ENCODE peak calls at places on chromosomes 2 and 18, in six cellular contexts. M is transverse colon, C is foreskin fibroblast, F is fibroblast of lung, K is AG09309, J is tibial nerve. R is an unnamed sample.

GRCh38 chr18:50075772-50076171 is 119.2 kb downstream of the MYO5B start:
- DNase-seq in M (no peak), J (no peak), F (peak), C (no peak), K (no peak), R (peak)

GRCh38 chr2:10514743-10515142 is 66.6 kb upstream of the ODC1 start:
- DNase-seq in M (no peak), K (peak), J (no peak), C (peak), F (peak), R (peak)

GRCh38 chr2:6941299-6942046 is 24.3 kb downstream of the RNF144A start:
- DNase-seq in M (no peak), F (no peak), J (no peak), K (no peak), C (no peak), R (no peak)

GRCh38 chr2:85545780-85546240 is 6.8 kb downstream of the MAT2A start:
- DNase-seq in K (no peak), C (peak), F (no peak), M (no peak), J (no peak), R (no peak)

GRCh38 chr2:3604207-3604877 is 9.4 kb downstream of the COLEC11 start:
- DNase-seq in F (no peak), M (no peak), J (no peak), C (no peak), K (no peak), R (no peak)

GRCh38 chr2:4937550-4937949 is 754.6 kb upstream of the SOX11 start:
- DNase-seq in M (no peak), C (no peak), K (no peak), F (peak), J (no peak), R (peak)

GRCh38 chr2:38439226-38439612 is 62.1 kb upstream of the ATL2 start:
- DNase-seq in J (no peak), K (no peak), F (no peak), C (peak), M (no peak), R (no peak)

GRCh38 chr2:193847140-193847539 is 1652.4 kb upstream of the TMEFF2 start:
- DNase-seq in J (no peak), F (peak), C (peak), K (peak), M (no peak), R (peak)

GRCh38 chr2:8882094-8882493 is 44.7 kb upstream of the KIDINS220 start:
- DNase-seq in J (no peak), F (no peak), M (peak), C (peak), K (no peak), R (peak)

GRCh38 chr2:96527990-96528679 is 8.4 kb upstream of the ARID5A start:
- DNase-seq in K (no peak), M (peak), J (no peak), F (peak), C (peak), R (peak)

GRCh38 chr2:43459455-43459854 is 136.4 kb downstream of the THADA start:
- DNase-seq in F (peak), C (peak), J (no peak), M (no peak), K (no peak), R (peak)

GRCh38 chr18:12990128-12990485 is 1.1 kb upstream of the CEP192 start:
- DNase-seq in M (no peak), C (no peak), F (no peak), K (no peak), J (no peak), R (peak)

GRCh38 chr2:42268528-42269151 is 92.4 kb downstream of the COX7A2L start:
- DNase-seq in J (no peak), M (no peak), F (peak), K (no peak), C (no peak), R (no peak)

GRCh38 chr2:169343202-169343601 is 19.1 kb downstream of the LRP2 start:
- DNase-seq in K (no peak), J (no peak), F (no peak), M (no peak), C (no peak), R (no peak)

GRCh38 chr2:143063612-143064200 is 65.5 kb upstream of the ARHGAP15 start:
- DNase-seq in F (no peak), J (no peak), M (no peak), K (no peak), C (no peak), R (no peak)

GRCh38 chr2:3483227-3483985 is 35.9 kb downstream of the ADI1 start:
- DNase-seq in C (peak), J (peak), M (peak), F (peak), K (no peak), R (peak)

GRCh38 chr2:43219383-43220228 is 6.8 kb downstream of the ZFP36L2 start:
- DNase-seq in M (peak), J (peak), K (no peak), F (peak), C (peak), R (peak)

GRCh38 chr18:3595282-3596273 is 145.6 kb downstream of the TGIF1 start:
- DNase-seq in M (peak), F (peak), C (peak), K (peak), J (no peak), R (peak)

GRCh38 chr2:24881623-24882022 is 38.4 kb downstream of the ADCY3 start:
- DNase-seq in C (no peak), J (no peak), K (no peak), F (no peak), M (no peak), R (no peak)

GRCh38 chr18:30903566-30903965 is 139.0 kb downstream of the DSC3 start:
- DNase-seq in J (no peak), K (no peak), C (no peak), M (no peak), F (peak), R (peak)

GRCh38 chr2:43400508-43400907 is 174.1 kb upstream of the ZFP36L2 start:
- DNase-seq in M (no peak), F (no peak), J (no peak), C (peak), K (no peak), R (no peak)

GRCh38 chr18:10530852-10531251 is 5.0 kb downstream of the NAPG start:
- DNase-seq in M (no peak), K (no peak), C (no peak), F (peak), J (no peak), R (peak)

GRCh38 chr2:176744156-176744555 is 468.4 kb upstream of the HNRNPA3 start:
- DNase-seq in M (no peak), F (no peak), C (no peak), K (no peak), J (no peak), R (no peak)

GRCh38 chr2:216911886-216912285 is 52.0 kb upstream of the TNP1 start:
- DNase-seq in C (peak), J (no peak), K (peak), F (peak), M (no peak), R (no peak)

GRCh38 chr2:128232965-128233789 is 85.5 kb downstream of the HS6ST1 start:
- DNase-seq in C (peak), K (peak), J (peak), M (peak), F (peak), R (peak)

GRCh38 chr2:128236491-128237035 is 82.1 kb downstream of the HS6ST1 start:
- DNase-seq in M (no peak), J (no peak), F (peak), C (peak), K (peak), R (peak)

GRCh38 chr2:128234613-128235012 is 84.1 kb downstream of the HS6ST1 start:
- DNase-seq in F (no peak), C (peak), J (no peak), M (no peak), K (no peak), R (no peak)

GRCh38 chr2:128235581-128235980 is 83.1 kb downstream of the HS6ST1 start:
- DNase-seq in F (no peak), C (no peak), J (no peak), K (no peak), M (no peak), R (no peak)

GRCh38 chr2:128233790-128234395 is 84.8 kb downstream of the HS6ST1 start:
- DNase-seq in C (no peak), K (no peak), M (no peak), F (no peak), J (no peak), R (no peak)
- H3K4me3 ChIP-seq in C (peak), K (no peak), M (no peak), F (no peak), J (no peak), R (peak)

DNA sequence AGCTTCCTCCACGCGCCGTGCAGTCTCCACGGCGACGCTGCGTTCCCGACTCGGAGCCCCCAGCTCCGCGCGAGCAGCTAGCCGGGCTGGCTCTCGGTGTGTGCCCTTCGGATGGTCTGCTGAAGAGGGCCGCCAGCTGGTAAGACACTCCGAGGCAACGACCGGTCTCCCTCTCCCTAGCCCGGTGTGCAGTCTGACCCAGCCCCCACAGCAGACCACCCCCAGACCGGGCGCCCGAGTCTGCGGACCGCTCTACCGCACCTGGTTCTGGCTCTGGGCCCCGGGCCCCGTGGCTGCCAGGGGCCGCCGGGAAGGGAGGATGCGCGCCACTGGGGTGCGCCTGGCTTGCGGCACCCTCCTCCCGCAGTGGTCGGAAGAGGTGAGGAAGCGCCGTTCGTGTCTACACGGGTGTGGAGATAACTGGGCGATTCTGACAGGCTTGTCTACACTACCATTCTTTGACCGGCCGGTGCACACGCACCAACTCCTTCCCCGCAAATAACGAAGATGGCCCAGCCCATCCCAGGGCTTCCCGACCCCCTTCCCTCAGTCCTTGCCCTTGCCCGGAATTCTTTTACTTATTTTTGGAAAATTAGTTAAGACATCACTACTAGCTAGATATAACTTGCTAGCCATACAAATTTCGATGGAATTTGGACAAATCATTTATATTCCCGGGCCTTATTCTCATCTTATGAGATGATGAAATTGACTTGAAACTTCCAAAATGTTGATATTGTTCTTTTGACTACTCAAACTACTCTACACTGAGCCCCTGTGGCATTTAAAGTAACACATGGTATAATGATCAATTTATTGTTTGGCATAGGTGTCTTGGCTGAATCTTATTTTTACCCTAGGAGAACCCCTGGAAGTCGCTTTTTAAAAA is 1.1 kb downstream of the ERICH2 start:
- DNase-seq in M (peak), K (no peak), J (no peak), C (peak), F (peak), R (peak)
- TF ChIP-seq CTCF in M (no peak), K (no peak), J (no peak), C (no peak), F (no peak), R (no peak)

DNA sequence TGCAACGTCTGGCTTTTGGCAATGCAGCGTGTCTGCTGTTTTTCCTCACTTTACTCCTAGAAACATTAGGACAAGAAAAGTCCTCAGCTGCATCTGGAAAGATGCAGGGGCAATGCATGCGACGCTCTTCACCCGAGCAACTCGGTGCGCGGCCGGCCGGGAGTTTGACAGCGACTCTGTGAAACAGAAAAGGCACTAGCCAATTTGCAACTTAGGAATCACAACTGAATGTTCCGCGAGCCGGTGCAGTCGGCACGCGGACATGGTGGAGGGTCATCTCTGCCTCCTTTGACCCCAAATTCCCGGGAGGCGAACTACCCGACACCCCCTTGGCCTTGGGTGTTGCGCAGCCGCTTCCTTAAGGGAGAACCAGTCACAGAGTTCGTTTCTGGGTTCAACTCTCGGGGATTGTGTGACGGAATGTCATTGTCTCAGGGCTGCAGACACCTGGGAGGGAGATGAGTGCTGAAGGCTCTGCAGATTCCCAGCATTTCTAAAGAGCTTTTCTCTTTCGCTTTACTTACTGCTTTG is 9.8 kb downstream of the NR4A2 start:
- DNase-seq in J (no peak), F (no peak), C (peak), M (no peak), K (no peak), R (no peak)
- H3K4me3 ChIP-seq in J (peak), F (no peak), C (no peak), M (no peak), K (no peak), R (no peak)

GRCh38 chr2:232876071-232876977 is 6.3 kb downstream of the SNORC start:
- DNase-seq in C (peak), F (peak), J (peak), M (peak), K (no peak), R (no peak)
- TF ChIP-seq CTCF in C (no peak), F (peak), J (no peak), M (no peak), K (no peak), R (peak)

DNA sequence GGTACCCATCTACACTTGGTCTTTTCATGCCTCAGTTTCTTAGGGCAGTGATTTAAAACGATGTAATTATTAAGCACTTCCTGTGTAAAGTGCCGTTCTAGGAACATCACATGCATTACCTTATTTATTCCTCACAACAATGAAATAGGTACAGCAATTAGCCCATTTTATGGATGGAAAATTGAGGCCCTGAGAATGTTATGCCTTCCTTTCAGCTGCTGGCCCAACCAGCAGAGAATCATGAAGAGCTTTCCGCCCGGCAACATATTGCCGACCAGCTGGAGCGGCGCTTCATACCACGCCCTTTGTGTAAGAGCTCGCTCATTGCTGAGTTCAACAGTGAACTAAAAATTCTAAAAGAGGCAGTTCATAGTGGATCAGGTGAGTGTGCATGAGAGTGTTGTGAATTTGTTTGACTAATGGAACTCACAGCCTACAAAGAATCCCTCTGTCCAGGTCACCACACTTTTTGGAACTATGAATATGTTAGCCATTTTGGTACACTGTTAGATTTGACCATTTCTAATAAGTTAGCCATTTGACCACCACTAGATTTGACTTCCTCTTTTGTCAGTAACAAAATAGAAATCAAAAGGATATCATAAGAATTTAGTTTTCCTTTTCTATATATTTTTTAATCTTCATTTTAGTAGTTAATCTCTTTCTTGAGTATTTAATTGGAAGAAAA is 25.6 kb upstream of the RPE start:
- DNase-seq in K (no peak), M (no peak), J (no peak), C (no peak), F (no peak), R (no peak)
- H3K4me3 ChIP-seq in K (no peak), M (no peak), J (no peak), C (no peak), F (no peak), R (no peak)

DNA sequence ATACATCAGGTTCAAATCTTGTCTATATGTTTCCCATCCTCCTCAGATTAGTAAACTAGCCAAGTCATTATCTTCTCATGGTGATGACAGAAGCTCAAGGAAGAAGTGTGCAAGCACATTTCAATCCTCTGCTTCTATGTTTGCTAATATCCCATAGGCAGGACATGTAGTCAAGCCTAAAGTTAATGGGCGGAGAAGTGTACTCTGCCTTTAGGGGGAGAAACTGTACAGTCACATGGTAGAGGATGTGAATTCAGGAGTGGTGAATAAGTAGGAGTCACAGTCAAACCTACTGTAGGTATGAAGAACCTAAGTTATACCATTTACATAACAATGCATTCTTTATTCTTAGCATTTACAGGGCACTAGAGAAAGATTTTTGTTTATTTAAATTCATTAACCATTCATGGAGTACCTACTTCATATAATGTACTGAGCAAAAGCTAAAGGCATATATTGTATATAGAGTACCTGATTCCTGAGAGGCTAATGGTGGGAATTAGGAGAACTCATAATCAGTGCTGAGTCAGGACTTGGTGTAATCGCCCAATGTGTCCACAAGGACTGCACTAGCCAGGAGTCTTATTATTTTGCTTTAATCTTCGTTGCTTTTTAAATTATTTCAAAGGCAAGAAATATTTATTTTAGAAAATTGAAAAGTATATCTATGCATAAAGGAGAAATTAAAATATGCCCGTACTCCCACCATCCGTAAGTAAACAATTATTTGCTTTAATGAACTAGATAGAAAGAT is 394.3 kb upstream of the ETAA1 start:
- DNase-seq in F (no peak), M (no peak), K (no peak), C (no peak), J (no peak), R (no peak)
- TF ChIP-seq CTCF in F (no peak), M (no peak), K (no peak), C (no peak), J (no peak), R (peak)

GRCh38 chr18:77251730-77252050 is 2.0 kb downstream of the GALR1 start:
- DNase-seq in M (no peak), F (no peak), J (no peak), K (no peak), C (peak), R (no peak)

GRCh38 chr18:77249583-77250500 is at the start of gene GALR1:
- DNase-seq in K (no peak), J (no peak), F (peak), C (peak), M (no peak), R (peak)

GRCh38 chr18:77250501-77250925 is 865 bp downstream of the GALR1 start:
- DNase-seq in K (no peak), C (peak), M (no peak), F (no peak), J (no peak), R (no peak)

GRCh38 chr18:77250926-77251729 is 1.5 kb downstream of the GALR1 start:
- DNase-seq in F (no peak), K (no peak), M (no peak), J (no peak), C (peak), R (peak)

DNA sequence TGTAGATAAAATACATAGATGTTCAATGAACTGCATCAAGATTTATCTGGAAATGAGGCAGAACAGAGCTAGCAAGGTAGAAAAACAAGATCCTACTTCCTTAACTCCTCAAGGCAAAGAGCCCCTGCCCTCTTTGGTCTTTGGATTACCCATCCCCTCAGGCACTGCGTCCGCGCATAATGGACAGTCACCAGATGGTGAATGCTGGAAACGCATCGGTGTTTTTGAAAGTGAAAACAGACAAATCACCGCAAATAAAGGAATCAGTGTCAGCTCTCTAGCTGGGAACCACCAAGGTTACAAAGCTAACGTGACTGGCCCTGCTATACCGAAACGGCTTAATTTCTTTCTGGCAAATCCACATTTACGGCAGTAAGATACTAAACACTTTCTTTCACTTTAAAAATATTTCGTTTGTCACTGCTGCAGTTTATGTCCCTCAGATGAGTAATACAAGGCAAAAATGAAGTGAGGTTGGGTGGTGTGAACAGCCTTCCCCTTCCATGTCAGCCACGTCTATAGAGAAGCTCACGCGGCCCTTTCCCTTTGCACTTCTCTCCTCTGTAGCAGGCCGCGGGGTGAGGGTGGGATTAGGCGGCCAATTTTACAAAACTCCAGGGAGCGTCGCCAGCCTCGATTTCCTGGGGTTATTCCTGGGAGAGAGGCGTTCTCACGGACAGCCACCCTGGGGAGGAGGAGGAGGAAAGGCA is 620 bp upstream of the GALR1 start:
- DNase-seq in K (no peak), F (no peak), C (peak), J (no peak), M (no peak), R (peak)
- H3K4me3 ChIP-seq in K (peak), F (no peak), C (peak), J (no peak), M (no peak), R (peak)

GRCh38 chr2:119350311-119350998 is 16.2 kb downstream of the C2orf76 start:
- DNase-seq in C (no peak), J (no peak), M (no peak), K (no peak), F (no peak), R (no peak)
- TF ChIP-seq CTCF in C (no peak), J (no peak), M (no peak), K (no peak), F (no peak), R (peak)

R was measured in choroid plexus epithelial cell.